ENCODE peak calls at places on chromosome 19, in eight cellular contexts. One of them, this sample, is unnamed.

GRCh38 chr19:50694815-50695145 is 24.8 kb downstream of the SHANK1 start:
- DNase-seq in stomach: no peak
- DNase-seq in GM23338: peak; percentile 49
- DNase-seq in lung: no peak
- DNase-seq in iPS DF 6.9: no peak
- DNase-seq in heart right ventricle: no peak
- DNase-seq in esophagus squamous epithelium: no peak
- DNase-seq in CD4-positive, alpha-beta memory T cell: no peak
- DNase-seq in this sample: no peak

GRCh38 chr19:3665681-3666544 is 34.4 kb downstream of the PIP5K1C start:
- DNase-seq in stomach: peak; percentile 69
- DNase-seq in iPS DF 6.9: no peak
- DNase-seq in heart right ventricle: peak; percentile 67
- DNase-seq in GM23338: peak; percentile 61
- DNase-seq in CD4-positive, alpha-beta memory T cell: peak; percentile 80
- DNase-seq in lung: peak; percentile 68
- DNase-seq in esophagus squamous epithelium: no peak
- DNase-seq in this sample: no peak

GRCh38 chr19:46975011-46975917 is 44.4 kb upstream of the NPAS1 start:
- DNase-seq in esophagus squamous epithelium: no peak
- DNase-seq in heart right ventricle: no peak
- DNase-seq in lung: no peak
- DNase-seq in stomach: no peak
- DNase-seq in CD4-positive, alpha-beta memory T cell: no peak
- DNase-seq in GM23338: no peak
- DNase-seq in iPS DF 6.9: no peak
- DNase-seq in this sample: no peak

GRCh38 chr19:35555301-35556005 is 8.0 kb downstream of the ATP4A start:
- DNase-seq in CD4-positive, alpha-beta memory T cell: no peak
- DNase-seq in iPS DF 6.9: no peak
- DNase-seq in heart right ventricle: no peak
- DNase-seq in GM23338: peak; percentile 84
- DNase-seq in esophagus squamous epithelium: no peak
- DNase-seq in stomach: no peak
- DNase-seq in lung: no peak
- DNase-seq in this sample: no peak

GRCh38 chr19:40567750-40568494 is 8.8 kb upstream of the SHKBP1 start:
- DNase-seq in stomach: no peak
- DNase-seq in CD4-positive, alpha-beta memory T cell: no peak
- DNase-seq in GM23338: peak; percentile 62
- DNase-seq in iPS DF 6.9: no peak
- DNase-seq in esophagus squamous epithelium: no peak
- DNase-seq in lung: no peak
- DNase-seq in heart right ventricle: no peak
- DNase-seq in this sample: no peak

GRCh38 chr19:3898426-3898825 is 17.9 kb downstream of the ATCAY start:
- DNase-seq in GM23338: no peak
- DNase-seq in lung: no peak
- DNase-seq in CD4-positive, alpha-beta memory T cell: no peak
- DNase-seq in heart right ventricle: no peak
- DNase-seq in esophagus squamous epithelium: no peak
- DNase-seq in stomach: no peak
- DNase-seq in iPS DF 6.9: no peak
- DNase-seq in this sample: no peak

GRCh38 chr19:16078759-16079707 is 2.7 kb downstream of the TPM4 start:
- DNase-seq in lung: peak; percentile 56
- DNase-seq in stomach: peak; percentile 70
- DNase-seq in heart right ventricle: peak; percentile 86
- DNase-seq in CD4-positive, alpha-beta memory T cell: peak; percentile 81
- DNase-seq in esophagus squamous epithelium: no peak
- DNase-seq in GM23338: peak; percentile 68
- DNase-seq in iPS DF 6.9: no peak
- DNase-seq in this sample: peak; percentile 95

GRCh38 chr19:34416021-34416545 is 11.9 kb downstream of the PDCD2L start:
- DNase-seq in GM23338: no peak
- DNase-seq in esophagus squamous epithelium: no peak
- DNase-seq in lung: no peak
- DNase-seq in heart right ventricle: no peak
- DNase-seq in iPS DF 6.9: no peak
- DNase-seq in CD4-positive, alpha-beta memory T cell: no peak
- DNase-seq in stomach: no peak
- DNase-seq in this sample: no peak

GRCh38 chr19:7989071-7989575 is 16.3 kb downstream of the ELAVL1 start:
- DNase-seq in iPS DF 6.9: no peak
- DNase-seq in lung: peak; percentile 49
- DNase-seq in stomach: no peak
- DNase-seq in GM23338: no peak
- DNase-seq in heart right ventricle: no peak
- DNase-seq in esophagus squamous epithelium: no peak
- DNase-seq in CD4-positive, alpha-beta memory T cell: no peak
- DNase-seq in this sample: no peak

GRCh38 chr19:29326351-29326750 is 113.4 kb upstream of the UQCRFS1 start:
- DNase-seq in CD4-positive, alpha-beta memory T cell: no peak
- DNase-seq in heart right ventricle: no peak
- DNase-seq in iPS DF 6.9: no peak
- DNase-seq in GM23338: no peak
- DNase-seq in esophagus squamous epithelium: no peak
- DNase-seq in stomach: no peak
- DNase-seq in lung: peak; percentile 22
- DNase-seq in this sample: no peak

GRCh38 chr19:29475469-29475868 is 50.3 kb upstream of the VSTM2B start:
- DNase-seq in esophagus squamous epithelium: no peak
- DNase-seq in stomach: no peak
- DNase-seq in iPS DF 6.9: no peak
- DNase-seq in GM23338: no peak
- DNase-seq in CD4-positive, alpha-beta memory T cell: no peak
- DNase-seq in heart right ventricle: no peak
- DNase-seq in lung: no peak
- DNase-seq in this sample: no peak

GRCh38 chr19:29375429-29376093 is 150.2 kb upstream of the VSTM2B start:
- DNase-seq in esophagus squamous epithelium: no peak
- DNase-seq in stomach: peak; percentile 9
- DNase-seq in heart right ventricle: no peak
- DNase-seq in GM23338: no peak
- DNase-seq in CD4-positive, alpha-beta memory T cell: no peak
- DNase-seq in iPS DF 6.9: no peak
- DNase-seq in lung: peak; percentile 6
- DNase-seq in this sample: no peak

GRCh38 chr19:9819590-9819898 is 665 bp upstream of the FBXL12 start:
- DNase-seq in esophagus squamous epithelium: no peak
- DNase-seq in CD4-positive, alpha-beta memory T cell: no peak
- DNase-seq in lung: no peak
- DNase-seq in GM23338: no peak
- DNase-seq in iPS DF 6.9: peak; percentile 93
- DNase-seq in heart right ventricle: no peak
- DNase-seq in stomach: no peak
- DNase-seq in this sample: no peak

GRCh38 chr19:9818734-9819589 is at the start of gene FBXL12:
- DNase-seq in stomach: peak; percentile 100
- DNase-seq in heart right ventricle: peak; percentile 100
- DNase-seq in CD4-positive, alpha-beta memory T cell: peak; percentile 100
- DNase-seq in lung: peak; percentile 100
- DNase-seq in iPS DF 6.9: peak; percentile 99
- DNase-seq in GM23338: peak; percentile 100
- DNase-seq in esophagus squamous epithelium: peak; percentile 100
- DNase-seq in this sample: peak; percentile 99

GRCh38 chr19:9823816-9824215 is 3.9 kb upstream of the UBL5 start:
- DNase-seq in stomach: no peak
- DNase-seq in iPS DF 6.9: no peak
- DNase-seq in esophagus squamous epithelium: no peak
- DNase-seq in CD4-positive, alpha-beta memory T cell: no peak
- DNase-seq in GM23338: no peak
- DNase-seq in heart right ventricle: no peak
- DNase-seq in lung: no peak
- DNase-seq in this sample: no peak

DNA sequence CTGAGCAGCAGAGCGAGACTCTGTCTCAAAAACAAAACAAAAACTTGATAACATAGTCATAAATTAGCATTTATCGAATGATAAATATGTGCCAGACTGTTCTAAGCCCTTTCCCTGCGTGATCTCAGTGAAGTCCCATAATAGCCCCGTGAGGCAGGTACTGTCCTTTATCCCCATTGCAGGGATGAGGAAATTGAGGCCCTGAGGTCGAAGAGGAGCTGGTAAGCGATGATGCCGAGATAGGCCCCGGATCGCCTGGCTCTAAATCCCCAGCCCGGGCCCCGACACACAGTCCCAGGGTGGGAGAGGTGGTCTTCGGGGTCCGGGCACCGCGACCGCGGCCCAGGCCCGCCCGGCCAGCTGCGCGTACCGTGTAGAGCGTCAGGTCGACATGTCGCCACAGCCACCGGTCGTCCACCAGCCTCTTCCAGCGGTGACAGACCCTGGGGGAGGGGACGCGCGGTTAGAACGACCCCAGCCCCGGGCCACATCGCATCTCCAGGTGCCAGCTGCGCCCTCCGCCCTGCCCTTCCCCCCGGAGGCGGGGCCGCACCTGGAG is 625 bp downstream of the FBXL12 start:
- DNase-seq in iPS DF 6.9: no peak
- DNase-seq in stomach: no peak
- DNase-seq in heart right ventricle: no peak
- DNase-seq in GM23338: no peak
- DNase-seq in CD4-positive, alpha-beta memory T cell: no peak
- DNase-seq in esophagus squamous epithelium: no peak
- DNase-seq in lung: no peak
- DNase-seq in this sample: no peak
- H3K27ac ChIP-seq in iPS DF 6.9: no peak overlapping the region
- H3K27ac ChIP-seq in stomach: peak overlapping the region; percentile 97
- H3K27ac ChIP-seq in heart right ventricle: peak overlapping the region; percentile 93
- H3K27ac ChIP-seq in GM23338: peak overlapping the region; percentile 99
- H3K27ac ChIP-seq in CD4-positive, alpha-beta memory T cell: peak overlapping the region; percentile 92
- H3K27ac ChIP-seq in esophagus squamous epithelium: peak overlapping the region; percentile 98
- H3K27ac ChIP-seq in lung: peak overlapping the region; percentile 99
- H3K27ac ChIP-seq in this sample: peak overlapping the region; percentile 96

DNA sequence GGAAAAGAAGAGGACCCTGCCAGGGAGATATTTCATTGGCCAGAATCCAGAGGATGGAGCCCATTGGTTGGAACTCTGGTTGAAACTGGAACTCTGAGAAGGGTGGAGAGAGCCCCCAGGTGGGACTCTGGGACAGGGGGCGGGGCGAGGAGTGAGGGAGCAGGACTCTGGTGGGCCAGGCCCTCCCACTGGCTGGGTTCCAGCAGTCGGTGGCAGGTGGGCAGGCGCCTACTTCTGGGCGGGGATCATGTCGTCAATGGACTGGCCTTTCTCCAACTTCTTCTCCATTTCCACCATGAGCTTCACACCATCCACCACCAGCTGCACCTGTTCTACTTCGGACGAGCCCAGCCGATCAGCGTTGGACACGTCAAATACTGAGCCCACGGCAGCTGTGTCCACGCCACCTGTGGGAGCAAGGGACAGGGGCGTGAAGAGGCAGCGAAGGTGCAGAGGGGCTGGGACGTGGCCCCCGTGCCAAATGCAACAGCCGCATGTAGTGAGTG is 16.1 kb downstream of the CKM start:
- DNase-seq in heart right ventricle: no peak
- DNase-seq in stomach: no peak
- DNase-seq in lung: no peak
- DNase-seq in CD4-positive, alpha-beta memory T cell: no peak
- DNase-seq in GM23338: peak; percentile 70
- DNase-seq in iPS DF 6.9: no peak
- DNase-seq in esophagus squamous epithelium: no peak
- DNase-seq in this sample: no peak
- H3K27ac ChIP-seq in heart right ventricle: no peak overlapping the region
- H3K27ac ChIP-seq in stomach: no peak overlapping the region
- H3K27ac ChIP-seq in lung: no peak overlapping the region
- H3K27ac ChIP-seq in CD4-positive, alpha-beta memory T cell: no peak overlapping the region
- H3K27ac ChIP-seq in GM23338: no peak overlapping the region
- H3K27ac ChIP-seq in iPS DF 6.9: no peak overlapping the region
- H3K27ac ChIP-seq in esophagus squamous epithelium: no peak overlapping the region
- H3K27ac ChIP-seq in this sample: no peak overlapping the region

DNA sequence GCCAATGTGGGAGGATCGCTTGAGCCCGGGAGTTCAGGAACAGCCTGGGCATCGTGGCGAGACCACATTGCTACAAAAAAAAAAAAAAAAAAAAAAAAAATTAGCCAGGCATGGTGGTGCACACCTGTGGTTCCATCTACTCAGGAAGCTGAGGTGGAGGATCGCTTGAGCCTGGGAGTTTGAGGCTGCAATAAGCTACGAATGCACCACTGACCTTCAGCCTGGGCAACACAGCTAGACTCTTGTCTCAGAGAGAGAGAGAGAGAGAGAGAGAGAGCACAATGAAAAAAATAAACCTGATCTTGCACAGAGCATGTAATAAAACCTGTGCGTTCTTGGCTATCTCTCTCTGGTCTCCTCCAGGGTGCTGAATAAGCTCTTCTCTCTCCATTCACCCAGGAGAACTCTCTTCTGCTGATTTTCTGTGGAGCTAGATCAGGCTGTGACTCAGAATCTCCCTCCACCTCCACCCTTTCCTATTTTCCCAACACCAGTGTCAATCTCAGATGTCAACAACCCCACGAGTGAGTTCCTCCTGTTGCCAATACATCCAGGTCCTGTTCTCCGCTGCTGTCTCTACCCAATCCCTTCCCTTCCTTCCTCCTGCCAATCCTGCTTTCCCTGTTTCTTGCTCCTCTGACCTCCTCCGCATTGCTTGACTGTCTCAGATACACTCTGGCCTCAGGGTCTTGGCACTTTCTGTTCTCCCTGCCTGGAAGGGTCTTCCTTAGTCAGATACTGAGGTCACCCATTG is 3.4 kb upstream of the ACP5 start:
- DNase-seq in iPS DF 6.9: no peak
- DNase-seq in lung: no peak
- DNase-seq in esophagus squamous epithelium: no peak
- DNase-seq in stomach: peak; percentile 46
- DNase-seq in GM23338: no peak
- DNase-seq in heart right ventricle: no peak
- DNase-seq in CD4-positive, alpha-beta memory T cell: no peak
- DNase-seq in this sample: no peak
- H3K27ac ChIP-seq in iPS DF 6.9: no peak overlapping the region
- H3K27ac ChIP-seq in lung: peak overlapping the region; percentile 75
- H3K27ac ChIP-seq in esophagus squamous epithelium: peak overlapping the region; percentile 41
- H3K27ac ChIP-seq in stomach: peak overlapping the region; percentile 83
- H3K27ac ChIP-seq in GM23338: no peak overlapping the region
- H3K27ac ChIP-seq in heart right ventricle: no peak overlapping the region
- H3K27ac ChIP-seq in CD4-positive, alpha-beta memory T cell: no peak overlapping the region
- H3K27ac ChIP-seq in this sample: no peak overlapping the region

GRCh38 chr19:41927810-41928192 is 448 bp downstream of the ERFL start:
- DNase-seq in esophagus squamous epithelium: no peak
- DNase-seq in heart right ventricle: no peak
- DNase-seq in CD4-positive, alpha-beta memory T cell: no peak
- DNase-seq in iPS DF 6.9: no peak
- DNase-seq in lung: no peak
- DNase-seq in stomach: no peak
- DNase-seq in GM23338: peak; percentile 46
- DNase-seq in this sample: no peak
- H3K27ac ChIP-seq in esophagus squamous epithelium: no peak overlapping the region
- H3K27ac ChIP-seq in heart right ventricle: no peak overlapping the region
- H3K27ac ChIP-seq in CD4-positive, alpha-beta memory T cell: peak overlapping the region; percentile 33
- H3K27ac ChIP-seq in iPS DF 6.9: no peak overlapping the region
- H3K27ac ChIP-seq in lung: no peak overlapping the region
- H3K27ac ChIP-seq in stomach: no peak overlapping the region
- H3K27ac ChIP-seq in GM23338: no peak overlapping the region
- H3K27ac ChIP-seq in this sample: no peak overlapping the region

GRCh38 chr19:31296741-31297390 is 52.4 kb downstream of the TSHZ3 start:
- DNase-seq in stomach: no peak
- DNase-seq in iPS DF 6.9: no peak
- DNase-seq in heart right ventricle: no peak
- DNase-seq in CD4-positive, alpha-beta memory T cell: no peak
- DNase-seq in esophagus squamous epithelium: no peak
- DNase-seq in GM23338: no peak
- DNase-seq in lung: no peak
- DNase-seq in this sample: no peak
- H3K27ac ChIP-seq in stomach: no peak overlapping the region
- H3K27ac ChIP-seq in iPS DF 6.9: no peak overlapping the region
- H3K27ac ChIP-seq in heart right ventricle: no peak overlapping the region
- H3K27ac ChIP-seq in CD4-positive, alpha-beta memory T cell: no peak overlapping the region
- H3K27ac ChIP-seq in esophagus squamous epithelium: no peak overlapping the region
- H3K27ac ChIP-seq in GM23338: no peak overlapping the region
- H3K27ac ChIP-seq in lung: no peak overlapping the region
- H3K27ac ChIP-seq in this sample: no peak overlapping the region

This sample was measured in AG04450.